ENCODE peak calls at places on chromosomes 5 and 9, in four cellular contexts. Y is psoas muscle, X is tibial artery, P is right cardiac atrium. O is an unnamed sample.

GRCh38 chr5:159897786-159898393 is 18.4 kb upstream of the ADRA1B start:
- DNase-seq in X (no peak), Y (no peak), P (peak; percentile 35), O (no peak)

GRCh38 chr5:55418994-55419991 is 111.5 kb downstream of the MTREX start:
- DNase-seq in X (no peak), Y (no peak), P (no peak), O (peak; percentile 54)

GRCh38 chr9:134662143-134662876 is 20.7 kb downstream of the COL5A1 start:
- DNase-seq in Y (peak; percentile 66), P (peak; percentile 73), X (peak; percentile 77), O (peak; percentile 75)

GRCh38 chr9:94139672-94140417 is 55.6 kb downstream of the PTPDC1 start:
- DNase-seq in P (peak; percentile 91), X (peak; percentile 92), Y (peak; percentile 93), O (peak; percentile 98)

GRCh38 chr5:13957032-13957645 is 12.7 kb upstream of the DNAH5 start:
- DNase-seq in P (no peak), Y (no peak), X (no peak), O (peak; percentile 66)

GRCh38 chr9:98706651-98707103 is 2.1 kb downstream of the GABBR2 start:
- DNase-seq in P (no peak), X (no peak), Y (no peak), O (no peak)

GRCh38 chr5:55620781-55621180 is 86.0 kb upstream of the PLPP1 start:
- DNase-seq in X (no peak), Y (no peak), P (no peak), O (no peak)

GRCh38 chr5:39433838-39434237 is 9.1 kb upstream of the DAB2 start:
- DNase-seq in Y (no peak), X (no peak), P (no peak), O (no peak)

GRCh38 chr9:4547016-4547415 is 56.7 kb downstream of the SLC1A1 start:
- DNase-seq in P (no peak), X (no peak), Y (no peak), O (no peak)

GRCh38 chr5:134594336-134594735 is 38.3 kb downstream of the SAR1B start:
- DNase-seq in Y (no peak), P (no peak), X (no peak), O (no peak)

GRCh38 chr9:72205513-72205912 is 56.3 kb downstream of the GDA start:
- DNase-seq in P (no peak), Y (no peak), X (no peak), O (no peak)

GRCh38 chr9:93916358-93916757 is 38.8 kb downstream of the BARX1 start:
- DNase-seq in X (no peak), Y (no peak), P (no peak), O (no peak)

GRCh38 chr9:87603854-87604490 is 106.3 kb downstream of the DAPK1 start:
- DNase-seq in Y (no peak), X (no peak), P (no peak), O (no peak)

GRCh38 chr5:87302061-87302460 is 34.4 kb downstream of the RASA1 start:
- DNase-seq in X (no peak), Y (no peak), P (no peak), O (peak; percentile 13)

GRCh38 chr9:38380872-38381534 is 11.5 kb upstream of the ALDH1B1 start:
- DNase-seq in X (no peak), Y (no peak), P (no peak), O (no peak)

GRCh38 chr5:173295796-173296195 is 32.4 kb downstream of the STC2 start:
- DNase-seq in Y (no peak), X (no peak), P (no peak), O (no peak)

GRCh38 chr5:111563041-111563822 is 50.9 kb upstream of the STARD4 start:
- DNase-seq in P (no peak), Y (no peak), X (no peak), O (peak; percentile 78)

GRCh38 chr9:131423171-131423581 is 29.3 kb downstream of the PRRC2B start:
- DNase-seq in X (peak; percentile 58), Y (peak; percentile 72), P (peak; percentile 53), O (peak; percentile 88)

GRCh38 chr5:139775872-139776271 is 19.7 kb upstream of the PSD2 start:
- DNase-seq in P (no peak), X (no peak), Y (no peak), O (no peak)

GRCh38 chr9:6827370-6827949 is 69.7 kb downstream of the KDM4C start:
- DNase-seq in P (no peak), X (no peak), Y (no peak), O (peak; percentile 45)

GRCh38 chr5:127423173-127423798 is 94.2 kb upstream of the PRRC1 start:
- DNase-seq in P (no peak), Y (no peak), X (no peak), O (no peak)

GRCh38 chr5:178356459-178356872 is 123.9 kb upstream of the PHYKPL start:
- DNase-seq in P (no peak), X (no peak), Y (peak; percentile 44), O (peak; percentile 13)

GRCh38 chr5:174272671-174273070 is 227.2 kb downstream of the NSG2 start:
- DNase-seq in X (no peak), Y (no peak), P (no peak), O (no peak)

GRCh38 chr9:4740623-4741364 is at the start of gene AK3:
- DNase-seq in P (peak; percentile 92), X (peak; percentile 85), Y (peak; percentile 95), O (peak; percentile 53)

GRCh38 chr5:6745706-6746217 is 32.5 kb downstream of the TENT4A start:
- DNase-seq in X (no peak), P (no peak), Y (no peak), O (peak; percentile 61)

GRCh38 chr5:150224483-150225027 is 34.7 kb downstream of the SLC6A7 start:
- DNase-seq in P (no peak), Y (no peak), X (no peak), O (no peak)

GRCh38 chr5:150625164-150625535 is 15.3 kb upstream of the SYNPO start:
- DNase-seq in Y (peak; percentile 92), P (peak; percentile 77), X (peak; percentile 66), O (no peak)

GRCh38 chr9:33659915-33660314 is 135.4 kb upstream of the PRSS3 start:
- DNase-seq in P (no peak), Y (no peak), X (no peak), O (no peak)

DNA sequence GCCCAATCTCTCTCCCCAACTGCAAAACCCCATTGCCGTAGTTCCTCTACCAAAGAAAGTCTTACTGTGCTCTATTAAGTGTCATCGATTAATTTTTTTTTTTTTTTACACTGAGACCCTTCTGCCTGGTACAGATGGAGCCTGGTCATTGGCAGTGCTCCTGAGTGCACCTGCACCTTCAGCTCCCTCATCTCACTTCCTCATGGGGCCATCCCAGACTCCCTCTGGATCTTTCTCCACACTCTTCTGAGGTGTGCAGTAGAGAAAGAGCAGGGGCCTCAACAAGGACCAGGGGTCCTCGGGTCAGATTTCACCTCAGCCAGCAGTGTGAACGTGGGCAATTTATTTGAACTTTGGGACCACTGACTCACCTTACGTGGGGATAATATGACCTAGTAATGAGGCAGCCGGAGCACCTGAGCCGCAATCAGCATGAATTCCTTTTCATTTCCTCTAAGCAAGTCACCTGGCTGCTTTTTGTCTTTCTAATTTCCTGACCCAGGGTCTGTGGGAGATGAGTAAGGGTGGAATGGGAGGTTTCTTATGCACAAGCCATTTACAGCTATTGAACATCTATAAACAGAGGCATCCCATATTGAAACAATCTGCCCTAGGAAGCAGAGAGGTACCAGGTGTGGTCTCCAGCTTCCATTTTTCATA is 22.3 kb upstream of the GABRP start:
- DNase-seq in X (no peak), Y (no peak), P (no peak), O (no peak)
- H3K4me3 ChIP-seq in X (no peak overlapping the region), Y (no peak overlapping the region), P (no peak overlapping the region), O (no peak overlapping the region)

GRCh38 chr9:132762896-132763295 is 92.6 kb downstream of the GTF3C4 start:
- DNase-seq in P (no peak), X (no peak), Y (no peak), O (no peak)

GRCh38 chr9:132763574-132763973 is 93.3 kb downstream of the GTF3C4 start:
- DNase-seq in P (no peak), Y (no peak), X (no peak), O (no peak)

GRCh38 chr9:132757031-132757430 is 86.8 kb downstream of the GTF3C4 start:
- DNase-seq in Y (no peak), P (no peak), X (no peak), O (no peak)

GRCh38 chr9:132761602-132762001 is 91.3 kb downstream of the GTF3C4 start:
- DNase-seq in Y (no peak), P (no peak), X (no peak), O (no peak)

DNA sequence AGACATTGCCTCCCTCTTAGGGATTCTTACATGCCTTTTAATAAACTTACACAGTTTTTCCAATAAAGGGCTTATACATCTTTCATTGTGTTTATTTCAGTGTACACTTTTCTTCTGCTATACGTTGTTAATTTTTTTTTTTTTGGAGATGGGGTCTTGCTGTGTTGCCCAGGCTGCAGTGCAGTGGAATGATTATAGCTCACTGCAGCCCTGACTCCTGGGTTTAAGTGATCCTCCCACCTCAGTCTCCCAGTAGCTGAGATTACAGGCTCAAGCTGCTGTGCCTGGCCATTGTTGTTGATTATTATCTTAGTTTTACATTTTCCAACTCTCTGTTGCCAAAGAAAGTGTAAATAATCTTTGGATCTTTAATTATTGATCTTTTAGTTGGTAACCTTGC is 89.8 kb downstream of the GTF3C4 start:
- DNase-seq in P (no peak), Y (no peak), X (no peak), O (no peak)
- H3K4me3 ChIP-seq in P (no peak overlapping the region), Y (no peak overlapping the region), X (no peak overlapping the region), O (no peak overlapping the region)

GRCh38 chr9:121651295-121652036 is at the start of gene DAB2IP:
- DNase-seq in X (peak; percentile 47), Y (peak; percentile 77), P (peak; percentile 67), O (no peak)
- H3K4me3 ChIP-seq in X (peak within 1 kb of the TSS; percentile 56), Y (peak within 1 kb of the TSS; percentile 73), P (peak within 1 kb of the TSS; percentile 88), O (peak within 1 kb of the TSS; percentile 50)

DNA sequence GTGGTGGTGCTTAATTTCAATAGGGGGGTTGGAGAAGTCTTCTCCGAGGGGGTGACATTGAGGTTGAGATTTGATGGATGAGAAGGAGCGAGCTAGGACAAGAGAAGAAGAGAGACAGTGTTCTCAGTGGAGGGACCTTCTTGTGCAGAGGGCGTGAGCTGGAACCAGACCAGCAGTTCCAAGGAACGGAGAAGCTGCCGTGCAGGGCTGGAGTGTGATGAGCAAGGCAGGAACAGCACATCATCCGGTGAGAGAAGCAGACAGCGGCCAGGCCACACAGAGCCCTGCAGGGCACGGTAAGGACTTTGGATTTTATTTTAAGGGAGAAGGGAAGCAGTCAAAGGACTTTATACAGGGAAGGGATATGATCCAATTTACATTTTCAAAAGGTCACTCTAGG is 206.9 kb downstream of the MELK start:
- DNase-seq in Y (no peak), P (no peak), X (no peak), O (no peak)
- H3K4me3 ChIP-seq in Y (no peak overlapping the region), P (no peak overlapping the region), X (no peak overlapping the region), O (no peak overlapping the region)

O was measured in astrocyte of the cerebellum.